ENCODE peak calls at places on chromosomes 5 and 9, in six cellular contexts. One of them, this sample, is unnamed. For H3K27me3, the result is how much of the 10 kb centered on the place peaks cover.

GRCh38 chr5:54792611-54793404 is 192.6 kb downstream of the ESM1 start:
- DNase-seq in dorsolateral prefrontal cortex: no peak
- DNase-seq in hepatocyte: no peak
- DNase-seq in left ventricle myocardium inferior: no peak
- DNase-seq in Caco-2: no peak
- DNase-seq in SJSA1: no peak
- DNase-seq in this sample: peak

GRCh38 chr9:101635020-101635419 is 40.3 kb upstream of the PPP3R2 start:
- DNase-seq in left ventricle myocardium inferior: no peak
- DNase-seq in SJSA1: no peak
- DNase-seq in dorsolateral prefrontal cortex: no peak
- DNase-seq in hepatocyte: no peak
- DNase-seq in Caco-2: no peak
- DNase-seq in this sample: no peak

GRCh38 chr5:14880688-14881087 is 9.1 kb upstream of the ANKH start:
- DNase-seq in Caco-2: no peak
- DNase-seq in left ventricle myocardium inferior: no peak
- DNase-seq in dorsolateral prefrontal cortex: no peak
- DNase-seq in hepatocyte: no peak
- DNase-seq in SJSA1: no peak
- DNase-seq in this sample: no peak

GRCh38 chr5:175873090-175873454 is 1.7 kb downstream of the CPLX2 start:
- DNase-seq in SJSA1: no peak
- DNase-seq in Caco-2: no peak
- DNase-seq in left ventricle myocardium inferior: no peak
- DNase-seq in hepatocyte: peak
- DNase-seq in dorsolateral prefrontal cortex: peak
- DNase-seq in this sample: peak

GRCh38 chr9:97109194-97109811 is 70.4 kb upstream of the CTSV start:
- DNase-seq in hepatocyte: peak
- DNase-seq in SJSA1: no peak
- DNase-seq in left ventricle myocardium inferior: no peak
- DNase-seq in dorsolateral prefrontal cortex: no peak
- DNase-seq in Caco-2: peak
- DNase-seq in this sample: peak

GRCh38 chr5:55187370-55187769 is 14.4 kb upstream of the CDC20B start:
- DNase-seq in dorsolateral prefrontal cortex: no peak
- DNase-seq in hepatocyte: peak
- DNase-seq in Caco-2: no peak
- DNase-seq in SJSA1: no peak
- DNase-seq in left ventricle myocardium inferior: no peak
- DNase-seq in this sample: no peak

GRCh38 chr5:137752873-137753226 is 1.3 kb downstream of the HNRNPA0 start:
- DNase-seq in SJSA1: peak
- DNase-seq in left ventricle myocardium inferior: no peak
- DNase-seq in hepatocyte: peak
- DNase-seq in dorsolateral prefrontal cortex: no peak
- DNase-seq in Caco-2: no peak
- DNase-seq in this sample: no peak

GRCh38 chr9:118318770-118319443 is 614.7 kb downstream of the TLR4 start:
- DNase-seq in left ventricle myocardium inferior: no peak
- DNase-seq in hepatocyte: no peak
- DNase-seq in Caco-2: no peak
- DNase-seq in dorsolateral prefrontal cortex: peak
- DNase-seq in SJSA1: no peak
- DNase-seq in this sample: no peak

GRCh38 chr9:126690431-126691051 is 76.8 kb downstream of the LMX1B start:
- DNase-seq in hepatocyte: peak
- DNase-seq in dorsolateral prefrontal cortex: no peak
- DNase-seq in SJSA1: no peak
- DNase-seq in Caco-2: peak
- DNase-seq in left ventricle myocardium inferior: peak
- DNase-seq in this sample: peak

GRCh38 chr9:306907-307306 is 92.2 kb downstream of the DOCK8 start:
- DNase-seq in left ventricle myocardium inferior: no peak
- DNase-seq in Caco-2: no peak
- DNase-seq in hepatocyte: no peak
- DNase-seq in SJSA1: no peak
- DNase-seq in dorsolateral prefrontal cortex: no peak
- DNase-seq in this sample: no peak

GRCh38 chr9:2857564-2858198 is 13.8 kb upstream of the PUM3 start:
- DNase-seq in hepatocyte: peak
- DNase-seq in SJSA1: peak
- DNase-seq in left ventricle myocardium inferior: peak
- DNase-seq in Caco-2: peak
- DNase-seq in dorsolateral prefrontal cortex: peak
- DNase-seq in this sample: peak

GRCh38 chr5:177607115-177607451 is 7.2 kb downstream of the B4GALT7 start:
- DNase-seq in dorsolateral prefrontal cortex: no peak
- DNase-seq in Caco-2: no peak
- DNase-seq in hepatocyte: no peak
- DNase-seq in left ventricle myocardium inferior: no peak
- DNase-seq in SJSA1: no peak
- DNase-seq in this sample: no peak

GRCh38 chr5:27312291-27312690 is 273.9 kb upstream of the CDH9 start:
- DNase-seq in Caco-2: no peak
- DNase-seq in dorsolateral prefrontal cortex: no peak
- DNase-seq in left ventricle myocardium inferior: no peak
- DNase-seq in SJSA1: no peak
- DNase-seq in hepatocyte: no peak
- DNase-seq in this sample: no peak

GRCh38 chr5:32332971-32333370 is 20.2 kb upstream of the MTMR12 start:
- DNase-seq in Caco-2: no peak
- DNase-seq in left ventricle myocardium inferior: no peak
- DNase-seq in hepatocyte: no peak
- DNase-seq in SJSA1: no peak
- DNase-seq in dorsolateral prefrontal cortex: no peak
- DNase-seq in this sample: no peak

GRCh38 chr9:76371901-76372300 is 22.3 kb downstream of the RFK start:
- DNase-seq in left ventricle myocardium inferior: no peak
- DNase-seq in dorsolateral prefrontal cortex: no peak
- DNase-seq in Caco-2: no peak
- DNase-seq in hepatocyte: no peak
- DNase-seq in SJSA1: peak
- DNase-seq in this sample: peak

GRCh38 chr5:143147918-143148317 is 255.6 kb downstream of the NR3C1 start:
- DNase-seq in Caco-2: no peak
- DNase-seq in left ventricle myocardium inferior: no peak
- DNase-seq in SJSA1: no peak
- DNase-seq in hepatocyte: no peak
- DNase-seq in dorsolateral prefrontal cortex: no peak
- DNase-seq in this sample: peak

GRCh38 chr5:35651002-35651756 is 33.5 kb downstream of the SPEF2 start:
- DNase-seq in SJSA1: peak
- DNase-seq in dorsolateral prefrontal cortex: no peak
- DNase-seq in left ventricle myocardium inferior: no peak
- DNase-seq in hepatocyte: peak
- DNase-seq in Caco-2: peak
- DNase-seq in this sample: peak

GRCh38 chr5:102678267-102679058 is 76.6 kb upstream of the PAM start:
- DNase-seq in SJSA1: no peak
- DNase-seq in Caco-2: no peak
- DNase-seq in hepatocyte: no peak
- DNase-seq in left ventricle myocardium inferior: no peak
- DNase-seq in dorsolateral prefrontal cortex: no peak
- DNase-seq in this sample: peak

GRCh38 chr9:113705306-113705937 is 170.7 kb upstream of the ZNF618 start:
- DNase-seq in dorsolateral prefrontal cortex: no peak
- DNase-seq in left ventricle myocardium inferior: no peak
- DNase-seq in hepatocyte: no peak
- DNase-seq in Caco-2: no peak
- DNase-seq in SJSA1: no peak
- DNase-seq in this sample: no peak

GRCh38 chr5:113201715-113202114 is 225.1 kb downstream of the DCP2 start:
- DNase-seq in Caco-2: no peak
- DNase-seq in hepatocyte: no peak
- DNase-seq in left ventricle myocardium inferior: no peak
- DNase-seq in dorsolateral prefrontal cortex: no peak
- DNase-seq in SJSA1: no peak
- DNase-seq in this sample: peak

GRCh38 chr5:34929720-34930526 is 564 bp downstream of the DNAJC21 start:
- DNase-seq in Caco-2: peak
- DNase-seq in left ventricle myocardium inferior: peak
- DNase-seq in dorsolateral prefrontal cortex: peak
- DNase-seq in hepatocyte: peak
- DNase-seq in SJSA1: peak
- DNase-seq in this sample: peak

DNA sequence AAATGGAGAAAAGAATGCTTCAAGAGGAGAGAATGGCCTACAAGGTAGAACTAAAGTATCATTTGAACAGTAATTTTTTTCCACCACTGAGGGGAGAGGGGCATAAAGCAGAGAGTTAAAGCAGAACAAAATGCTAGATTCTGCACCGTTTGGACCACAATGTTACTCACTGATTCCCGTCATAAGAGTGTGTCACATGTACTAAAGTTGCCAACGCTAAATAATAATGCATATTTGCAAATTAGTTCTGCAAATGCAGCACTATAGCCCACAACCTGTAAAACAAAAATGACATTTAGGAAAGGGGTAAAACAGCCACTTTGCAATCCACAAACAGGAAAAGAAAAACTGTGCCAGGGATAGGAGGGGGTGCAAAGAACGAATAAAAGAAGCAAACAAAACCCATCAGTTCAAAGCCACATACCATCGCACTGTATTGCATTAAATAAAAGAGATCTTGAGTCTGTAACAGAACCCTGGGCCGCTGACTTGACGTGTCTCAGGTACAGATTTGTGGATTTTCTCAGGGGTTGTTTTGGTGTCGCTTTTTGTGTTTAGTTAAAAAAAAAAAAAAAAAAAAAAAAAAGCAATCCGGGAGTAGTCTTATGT is 7.7 kb upstream of the NFIB start:
- DNase-seq in SJSA1: no peak
- DNase-seq in dorsolateral prefrontal cortex: no peak
- DNase-seq in left ventricle myocardium inferior: no peak
- DNase-seq in hepatocyte: no peak
- DNase-seq in Caco-2: no peak
- DNase-seq in this sample: no peak
- H3K27me3 ChIP-seq in SJSA1: under half
- H3K27me3 ChIP-seq in dorsolateral prefrontal cortex: under half
- H3K27me3 ChIP-seq in left ventricle myocardium inferior: under half
- H3K27me3 ChIP-seq in hepatocyte: under half
- H3K27me3 ChIP-seq in Caco-2: under half
- H3K27me3 ChIP-seq in this sample: half or more

DNA sequence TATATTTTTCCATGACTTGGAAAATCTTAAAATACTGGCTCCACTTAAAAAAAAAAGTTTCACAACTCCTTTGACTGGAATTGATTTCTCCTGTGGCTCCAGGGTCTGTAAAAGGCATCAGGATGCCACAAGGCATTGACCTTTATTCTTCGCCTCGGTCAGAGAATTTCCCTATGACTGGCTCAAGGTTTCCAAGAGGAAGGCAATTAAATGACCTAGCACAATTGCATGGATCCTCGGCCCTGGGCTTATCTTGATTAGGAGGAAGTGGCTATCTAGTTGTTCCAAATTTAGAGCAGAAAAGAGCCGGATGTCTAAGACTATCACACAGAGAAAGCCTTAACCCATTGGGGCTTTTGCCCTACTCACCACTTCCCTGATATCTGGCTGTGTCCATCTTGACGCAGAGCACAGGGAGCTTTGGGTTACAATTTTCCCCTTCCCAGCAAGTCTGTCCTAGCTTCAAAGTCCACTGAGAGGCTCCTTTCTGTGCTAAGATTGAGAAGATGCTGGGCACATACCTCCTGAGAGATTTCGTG is 56.9 kb upstream of the COL15A1 start:
- DNase-seq in dorsolateral prefrontal cortex: no peak
- DNase-seq in Caco-2: no peak
- DNase-seq in SJSA1: no peak
- DNase-seq in hepatocyte: no peak
- DNase-seq in left ventricle myocardium inferior: no peak
- DNase-seq in this sample: no peak
- H3K27me3 ChIP-seq in dorsolateral prefrontal cortex: under half
- H3K27me3 ChIP-seq in Caco-2: under half
- H3K27me3 ChIP-seq in SJSA1: under half
- H3K27me3 ChIP-seq in hepatocyte: under half
- H3K27me3 ChIP-seq in left ventricle myocardium inferior: under half
- H3K27me3 ChIP-seq in this sample: under half

GRCh38 chr9:124033967-124034366 is 22.4 kb downstream of the LHX2 start:
- DNase-seq in dorsolateral prefrontal cortex: no peak
- DNase-seq in left ventricle myocardium inferior: no peak
- DNase-seq in hepatocyte: no peak
- DNase-seq in Caco-2: no peak
- DNase-seq in SJSA1: no peak
- DNase-seq in this sample: no peak

GRCh38 chr9:124029617-124030016 is 18.0 kb downstream of the LHX2 start:
- DNase-seq in dorsolateral prefrontal cortex: no peak
- DNase-seq in hepatocyte: no peak
- DNase-seq in Caco-2: no peak
- DNase-seq in left ventricle myocardium inferior: no peak
- DNase-seq in SJSA1: no peak
- DNase-seq in this sample: no peak

GRCh38 chr9:124032247-124032646 is 20.7 kb downstream of the LHX2 start:
- DNase-seq in left ventricle myocardium inferior: no peak
- DNase-seq in SJSA1: no peak
- DNase-seq in Caco-2: no peak
- DNase-seq in hepatocyte: no peak
- DNase-seq in dorsolateral prefrontal cortex: no peak
- DNase-seq in this sample: peak

GRCh38 chr9:124033348-124033747 is 21.8 kb downstream of the LHX2 start:
- DNase-seq in Caco-2: no peak
- DNase-seq in left ventricle myocardium inferior: no peak
- DNase-seq in dorsolateral prefrontal cortex: no peak
- DNase-seq in SJSA1: no peak
- DNase-seq in hepatocyte: no peak
- DNase-seq in this sample: no peak

DNA sequence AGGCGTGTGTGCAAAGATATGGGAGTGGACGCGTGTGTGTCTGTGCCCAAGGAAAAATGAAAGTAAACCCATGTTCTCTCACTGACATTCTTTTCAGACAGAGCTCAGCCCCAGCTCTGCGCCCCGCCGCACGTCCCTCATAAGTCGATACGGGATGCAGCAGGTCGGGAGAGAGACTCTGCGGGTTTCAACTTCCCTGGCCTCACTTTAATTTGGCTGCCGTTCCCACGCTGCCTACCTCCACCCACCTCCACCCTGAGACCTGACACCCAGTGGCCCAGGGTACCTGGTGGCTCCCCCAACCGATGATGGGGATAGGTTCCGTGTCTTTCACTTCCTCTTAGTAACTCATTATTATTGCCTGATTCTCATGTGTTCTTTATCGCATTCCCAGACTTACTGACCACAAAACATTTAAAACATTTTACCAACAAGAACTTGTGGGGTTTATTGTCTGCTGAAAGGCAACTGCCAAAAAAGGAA is 19.4 kb downstream of the LHX2 start:
- DNase-seq in left ventricle myocardium inferior: no peak
- DNase-seq in hepatocyte: no peak
- DNase-seq in SJSA1: peak
- DNase-seq in Caco-2: no peak
- DNase-seq in dorsolateral prefrontal cortex: no peak
- DNase-seq in this sample: no peak
- H3K27me3 ChIP-seq in left ventricle myocardium inferior: half or more
- H3K27me3 ChIP-seq in hepatocyte: half or more
- H3K27me3 ChIP-seq in SJSA1: under half
- H3K27me3 ChIP-seq in Caco-2: under half
- H3K27me3 ChIP-seq in dorsolateral prefrontal cortex: under half
- H3K27me3 ChIP-seq in this sample: half or more

GRCh38 chr9:13352451-13352979 is 73.0 kb upstream of the MPDZ start:
- DNase-seq in left ventricle myocardium inferior: no peak
- DNase-seq in hepatocyte: no peak
- DNase-seq in Caco-2: no peak
- DNase-seq in dorsolateral prefrontal cortex: no peak
- DNase-seq in SJSA1: no peak
- DNase-seq in this sample: no peak

GRCh38 chr9:13354733-13355132 is 75.2 kb upstream of the MPDZ start:
- DNase-seq in SJSA1: no peak
- DNase-seq in dorsolateral prefrontal cortex: no peak
- DNase-seq in left ventricle myocardium inferior: no peak
- DNase-seq in Caco-2: no peak
- DNase-seq in hepatocyte: no peak
- DNase-seq in this sample: no peak

GRCh38 chr9:13351768-13352386 is 72.4 kb upstream of the MPDZ start:
- DNase-seq in hepatocyte: peak
- DNase-seq in Caco-2: no peak
- DNase-seq in left ventricle myocardium inferior: no peak
- DNase-seq in SJSA1: peak
- DNase-seq in dorsolateral prefrontal cortex: no peak
- DNase-seq in this sample: peak
- H3K27me3 ChIP-seq in hepatocyte: under half
- H3K27me3 ChIP-seq in Caco-2: under half
- H3K27me3 ChIP-seq in left ventricle myocardium inferior: under half
- H3K27me3 ChIP-seq in SJSA1: under half
- H3K27me3 ChIP-seq in dorsolateral prefrontal cortex: under half
- H3K27me3 ChIP-seq in this sample: under half